ENCODE peak calls at places on chromosomes 1 and 21, in four cellular contexts. R is NCI-H2227 treated with DMSO at 0.1 percent for 48 hours, M is NCI-H748 treated with DMSO at 0.1 percent for 48 hours, O is HEK293T. N is an unnamed sample.

GRCh38 chr1:213287987-213288386 is 236.9 kb downstream of the RPS6KC1 start:
- DNase-seq in R (no peak), M (no peak), O (no peak), N (no peak)

GRCh38 chr1:96524100-96524499 is 197.5 kb upstream of the PTBP2 start:
- DNase-seq in R (no peak), M (no peak), O (no peak), N (no peak)

GRCh38 chr1:31727195-31727594 is 23.4 kb upstream of the COL16A1 start:
- DNase-seq in R (no peak), M (no peak), O (no peak), N (no peak)

GRCh38 chr1:155207578-155208405 is at the start of gene THBS3:
- DNase-seq in R (peak), M (peak), O (no peak), N (no peak)

GRCh38 chr1:76866566-76866965 is 714 bp upstream of the ST6GALNAC5 start:
- DNase-seq in R (no peak), M (no peak), O (no peak), N (no peak)

GRCh38 chr1:57966340-57966739 is 542.5 kb upstream of the DAB1 start:
- DNase-seq in R (no peak), M (no peak), O (no peak), N (no peak)

GRCh38 chr1:152110860-152111514 is 4.3 kb downstream of the TCHH start:
- DNase-seq in R (no peak), M (peak), O (peak), N (no peak)

GRCh38 chr1:162710349-162710748 is 78.1 kb downstream of the DDR2 start:
- DNase-seq in R (no peak), M (no peak), O (no peak), N (no peak)

GRCh38 chr1:97348599-97349265 is 572.1 kb downstream of the DPYD start:
- DNase-seq in R (no peak), M (no peak), O (no peak), N (no peak)

GRCh38 chr21:17550671-17551308 is 37.9 kb downstream of the CXADR start:
- DNase-seq in R (no peak), M (no peak), O (no peak), N (no peak)

GRCh38 chr1:215394084-215394991 is 172.8 kb upstream of the KCTD3 start:
- DNase-seq in R (no peak), M (no peak), O (no peak), N (no peak)

GRCh38 chr21:32994305-32994704 is 31.4 kb upstream of the OLIG2 start:
- DNase-seq in R (no peak), M (peak), O (peak), N (no peak)

GRCh38 chr21:33971492-33972013 is 55.9 kb upstream of the ATP5PO start:
- DNase-seq in R (no peak), M (peak), O (no peak), N (peak)

GRCh38 chr1:70517444-70517843 is 106.4 kb downstream of the CTH start:
- DNase-seq in R (no peak), M (no peak), O (no peak), N (no peak)

GRCh38 chr1:208237241-208237640 is 6.9 kb downstream of the PLXNA2 start:
- DNase-seq in R (no peak), M (no peak), O (no peak), N (no peak)

GRCh38 chr1:94741510-94741909 is 78.6 kb upstream of the SLC44A3 start:
- DNase-seq in R (no peak), M (no peak), O (no peak), N (no peak)

GRCh38 chr1:75708910-75709309 is 15.6 kb upstream of the ACADM start:
- DNase-seq in R (no peak), M (no peak), O (no peak), N (no peak)

GRCh38 chr21:36980280-36981048 is 14.0 kb upstream of the HLCS start:
- DNase-seq in R (no peak), M (peak), O (no peak), N (no peak)

GRCh38 chr1:42765832-42766722 is 751 bp downstream of the P3H1 start:
- DNase-seq in R (peak), M (peak), O (peak), N (no peak)

GRCh38 chr1:78702426-78702825 is 52.8 kb downstream of the IFI44 start:
- DNase-seq in R (no peak), M (no peak), O (no peak), N (no peak)

GRCh38 chr1:217528271-217528670 is 102.6 kb downstream of the GPATCH2 start:
- DNase-seq in R (no peak), M (no peak), O (no peak), N (no peak)

GRCh38 chr1:246978281-246978680 is 29.6 kb downstream of the ZNF695 start:
- DNase-seq in R (no peak), M (no peak), O (no peak), N (no peak)

GRCh38 chr21:46362946-46363345 is 39.0 kb downstream of the PCNT start:
- DNase-seq in R (no peak), M (no peak), O (no peak), N (no peak)

GRCh38 chr1:53158900-53159299 is 16.5 kb upstream of the SLC1A7 start:
- DNase-seq in R (no peak), M (no peak), O (no peak), N (no peak)

GRCh38 chr1:226626577-226626956 is 78.0 kb downstream of the STUM start:
- DNase-seq in R (no peak), M (no peak), O (peak), N (no peak)

GRCh38 chr1:91864017-91864700 is 21.8 kb downstream of the TGFBR3 start:
- DNase-seq in R (peak), M (no peak), O (peak), N (no peak)

GRCh38 chr1:44775930-44776748 is 799 bp downstream of the RPS8 start:
- DNase-seq in R (no peak), M (no peak), O (no peak), N (no peak)

GRCh38 chr1:238501290-238501689 is 610.6 kb upstream of the ZP4 start:
- DNase-seq in R (no peak), M (no peak), O (no peak), N (no peak)

GRCh38 chr1:248618878-248619277 is 16.0 kb downstream of the OR2T11 start:
- DNase-seq in R (no peak), M (no peak), O (peak), N (no peak)

GRCh38 chr1:21547876-21548275 is 38.7 kb downstream of the ALPL start:
- DNase-seq in R (no peak), M (no peak), O (no peak), N (no peak)

GRCh38 chr1:234724517-234725176 is 114.7 kb upstream of the IRF2BP2 start:
- DNase-seq in R (no peak), M (peak), O (peak), N (no peak)

GRCh38 chr1:239448911-239449310 is 62.5 kb downstream of the CHRM3 start:
- DNase-seq in R (no peak), M (peak), O (no peak), N (no peak)

GRCh38 chr21:44966135-44967081 is 26.6 kb downstream of the SLX9 start:
- DNase-seq in R (peak), M (no peak), O (no peak), N (no peak)

GRCh38 chr1:58650141-58650540 is 49.7 kb downstream of the MYSM1 start:
- DNase-seq in R (no peak), M (no peak), O (no peak), N (no peak)

GRCh38 chr1:938088-938683 is 14.5 kb downstream of the SAMD11 start:
- DNase-seq in R (no peak), M (no peak), O (no peak), N (no peak)